ENCODE peak calls at places on chromosomes 13 and 19, in nine cellular contexts. M, K, D, Z, Y, J, E, Q and H are unnamed samples.

GRCh38 chr19:15154002-15154612 is 46.7 kb downstream of the NOTCH3 start:
- DNase-seq in M (no peak), K (no peak), D (peak; percentile 64), Z (peak; percentile 50), Y (peak; percentile 43), J (peak; percentile 60), E (peak; percentile 60), Q (no peak), H (no peak)

GRCh38 chr13:112181336-112182051 is 114.5 kb downstream of the SOX1 start:
- DNase-seq in M (no peak), K (no peak), D (no peak), Z (no peak), Y (no peak), J (no peak), E (no peak), Q (no peak), H (no peak)

GRCh38 chr19:2320057-2320456 is 8.3 kb downstream of the LSM7 start:
- DNase-seq in M (no peak), K (no peak), D (no peak), Z (no peak), Y (no peak), J (no peak), E (no peak), Q (no peak), H (no peak)

GRCh38 chr13:44974056-44974798 is 15.0 kb downstream of the NUFIP1 start:
- DNase-seq in M (no peak), K (no peak), D (peak; percentile 86), Z (no peak), Y (no peak), J (peak; percentile 62), E (peak; percentile 54), Q (no peak), H (no peak)

GRCh38 chr13:46615888-46616531 is 63.0 kb downstream of the LRCH1 start:
- DNase-seq in M (no peak), K (no peak), D (peak; percentile 68), Z (no peak), Y (no peak), J (no peak), E (no peak), Q (no peak), H (no peak)

GRCh38 chr13:114275309-114275708 is 6.1 kb upstream of the UPF3A start:
- DNase-seq in M (no peak), K (no peak), D (no peak), Z (no peak), Y (no peak), J (no peak), E (no peak), Q (no peak), H (no peak)

GRCh38 chr19:58024661-58025060 is 9.2 kb upstream of the ZSCAN1 start:
- DNase-seq in M (no peak), K (no peak), D (no peak), Z (no peak), Y (no peak), J (no peak), E (no peak), Q (no peak), H (no peak)

GRCh38 chr19:48963371-48964204 is 1.5 kb upstream of the FTL start:
- DNase-seq in M (peak; percentile 17), K (peak; percentile 66), D (peak; percentile 79), Z (peak; percentile 85), Y (peak; percentile 90), J (peak; percentile 72), E (no peak), Q (peak; percentile 72), H (peak; percentile 72)

GRCh38 chr13:50309872-50310594 is 294.8 kb downstream of the KCNRG start:
- DNase-seq in M (no peak), K (no peak), D (no peak), Z (no peak), Y (peak; percentile 15), J (no peak), E (no peak), Q (no peak), H (no peak)

GRCh38 chr19:18425515-18426415 is 6.6 kb downstream of the SSBP4 start:
- DNase-seq in M (no peak), K (no peak), D (peak; percentile 74), Z (no peak), Y (no peak), J (peak; percentile 44), E (peak; percentile 52), Q (no peak), H (peak; percentile 29)

GRCh38 chr19:54916822-54917221 is 10.9 kb downstream of the NCR1 start:
- DNase-seq in M (no peak), K (no peak), D (no peak), Z (no peak), Y (no peak), J (no peak), E (no peak), Q (no peak), H (no peak)

GRCh38 chr19:16074488-16075365 is 1.6 kb upstream of the TPM4 start:
- DNase-seq in M (no peak), K (no peak), D (no peak), Z (no peak), Y (no peak), J (no peak), E (no peak), Q (no peak), H (no peak)

GRCh38 chr13:80586356-80586755 is 245.4 kb upstream of the SPRY2 start:
- DNase-seq in M (no peak), K (no peak), D (peak; percentile 47), Z (no peak), Y (no peak), J (peak; percentile 15), E (no peak), Q (no peak), H (no peak)

GRCh38 chr13:25802579-25802978 is 249.2 kb downstream of the SHISA2 start:
- DNase-seq in M (no peak), K (no peak), D (no peak), Z (no peak), Y (no peak), J (no peak), E (no peak), Q (no peak), H (no peak)

GRCh38 chr19:11361771-11362731 is 6.8 kb downstream of the PLPPR2 start:
- DNase-seq in M (no peak), K (no peak), D (no peak), Z (peak; percentile 65), Y (peak; percentile 15), J (no peak), E (no peak), Q (no peak), H (no peak)

GRCh38 chr19:54329476-54330165 is 9.3 kb downstream of the LILRA4 start:
- DNase-seq in M (no peak), K (no peak), D (no peak), Z (no peak), Y (no peak), J (no peak), E (no peak), Q (no peak), H (no peak)

GRCh38 chr19:52946322-52947310 is 16.1 kb downstream of the ZNF816 start:
- DNase-seq in M (no peak), K (no peak), D (no peak), Z (no peak), Y (no peak), J (no peak), E (no peak), Q (no peak), H (no peak)

GRCh38 chr13:44317752-44318550 is 55.7 kb upstream of the SERP2 start:
- DNase-seq in M (no peak), K (no peak), D (no peak), Z (no peak), Y (no peak), J (peak; percentile 94), E (no peak), Q (no peak), H (no peak)

GRCh38 chr13:73056054-73056962 is 2.5 kb upstream of the KLF5 start:
- DNase-seq in M (no peak), K (no peak), D (peak; percentile 88), Z (no peak), Y (peak; percentile 69), J (peak; percentile 82), E (peak; percentile 76), Q (no peak), H (no peak)

GRCh38 chr13:59492030-59492636 is 671.6 kb downstream of the DIAPH3 start:
- DNase-seq in M (no peak), K (no peak), D (no peak), Z (no peak), Y (no peak), J (peak; percentile 29), E (peak; percentile 35), Q (no peak), H (no peak)

GRCh38 chr13:43107780-43108179 is 84.4 kb downstream of the DNAJC15 start:
- DNase-seq in M (no peak), K (no peak), D (no peak), Z (no peak), Y (peak; percentile 28), J (peak; percentile 33), E (no peak), Q (no peak), H (no peak)

GRCh38 chr19:34345934-34346333 is 19.1 kb upstream of the GPI start:
- DNase-seq in M (peak; percentile 29), K (peak; percentile 50), D (peak; percentile 71), Z (peak; percentile 81), Y (peak; percentile 91), J (peak; percentile 62), E (peak; percentile 61), Q (peak; percentile 68), H (no peak)

GRCh38 chr13:77946522-77946921 is 27.9 kb upstream of the EDNRB start:
- DNase-seq in M (no peak), K (no peak), D (no peak), Z (no peak), Y (no peak), J (no peak), E (no peak), Q (no peak), H (no peak)

GRCh38 chr19:492091-492531 is 4.2 kb upstream of the MADCAM1 start:
- DNase-seq in M (peak; percentile 27), K (no peak), D (no peak), Z (no peak), Y (no peak), J (no peak), E (no peak), Q (no peak), H (no peak)

GRCh38 chr19:6222884-6223283 is 56.9 kb downstream of the MLLT1 start:
- DNase-seq in M (no peak), K (no peak), D (no peak), Z (no peak), Y (no peak), J (peak; percentile 92), E (no peak), Q (no peak), H (no peak)

GRCh38 chr13:40563350-40564125 is 102.9 kb downstream of the FOXO1 start:
- DNase-seq in M (no peak), K (no peak), D (peak; percentile 69), Z (no peak), Y (no peak), J (no peak), E (no peak), Q (no peak), H (peak; percentile 42)

GRCh38 chr13:43516401-43516826 is 270.4 kb downstream of the ENOX1 start:
- DNase-seq in M (no peak), K (no peak), D (peak; percentile 91), Z (no peak), Y (no peak), J (peak; percentile 50), E (no peak), Q (no peak), H (no peak)

GRCh38 chr19:1041272-1041834 is 1.4 kb downstream of the ABCA7 start:
- DNase-seq in M (no peak), K (no peak), D (no peak), Z (no peak), Y (no peak), J (no peak), E (no peak), Q (no peak), H (no peak)

GRCh38 chr13:44243198-44243852 is 130.3 kb upstream of the SERP2 start:
- DNase-seq in M (no peak), K (no peak), D (peak; percentile 74), Z (no peak), Y (no peak), J (peak; percentile 88), E (peak; percentile 70), Q (no peak), H (peak; percentile 57)

GRCh38 chr13:113113846-113114271 is 8.3 kb downstream of the F7 start:
- DNase-seq in M (no peak), K (no peak), D (no peak), Z (no peak), Y (no peak), J (no peak), E (no peak), Q (no peak), H (no peak)

GRCh38 chr19:53172892-53173291 is 14.0 kb upstream of the ZNF347 start:
- DNase-seq in M (no peak), K (no peak), D (peak; percentile 14), Z (no peak), Y (no peak), J (no peak), E (peak; percentile 42), Q (no peak), H (no peak)